ENCODE peak calls at places on chromosomes 1 and 21, in four cellular contexts. Q is PC-9, I is lower leg skin, Z is Panc1. G is an unnamed sample.

GRCh38 chr1:212630159-212630900 is 21.8 kb downstream of the ATF3 start:
- DNase-seq in Q (peak), Z (no peak), I (peak), G (peak)

GRCh38 chr1:11961230-11961629 is 19.0 kb upstream of the MFN2 start:
- DNase-seq in Q (no peak), I (no peak), Z (no peak), G (no peak)

GRCh38 chr1:231512147-231512698 is 16.2 kb upstream of the TSNAX start:
- DNase-seq in I (no peak), Z (peak), Q (peak), G (no peak)

GRCh38 chr1:11339346-11340247 is 66.6 kb downstream of the UBIAD1 start:
- DNase-seq in I (no peak), Q (peak), Z (no peak), G (peak)

GRCh38 chr1:174040387-174040786 is 18.2 kb upstream of the RC3H1 start:
- DNase-seq in Z (peak), Q (peak), I (no peak), G (peak)

GRCh38 chr1:5501206-5501980 is 490.8 kb downstream of the NPHP4 start:
- DNase-seq in Q (no peak), I (no peak), Z (no peak), G (no peak)

GRCh38 chr1:157580179-157580827 is 17.6 kb downstream of the FCRL4 start:
- DNase-seq in Z (peak), Q (peak), I (no peak), G (no peak)

GRCh38 chr1:192879416-192879815 is 70.6 kb downstream of the RGS2 start:
- DNase-seq in I (no peak), Q (no peak), Z (no peak), G (no peak)

GRCh38 chr1:19426294-19427086 is 58.8 kb downstream of the CAPZB start:
- DNase-seq in Q (no peak), I (peak), Z (no peak), G (no peak)

GRCh38 chr1:3628445-3628844 is 3.6 kb downstream of the TPRG1L start:
- DNase-seq in I (no peak), Q (no peak), Z (no peak), G (no peak)

GRCh38 chr1:110647254-110647891 is 27.4 kb downstream of the KCNA3 start:
- DNase-seq in Z (no peak), Q (no peak), I (no peak), G (no peak)

GRCh38 chr21:35303085-35303484 is 254.0 kb upstream of the RUNX1 start:
- DNase-seq in Z (peak), I (no peak), Q (peak), G (no peak)

GRCh38 chr21:26982767-26983166 is 15.9 kb upstream of the ADAMTS5 start:
- DNase-seq in I (no peak), Z (no peak), Q (no peak), G (no peak)

GRCh38 chr1:230507671-230508407 is 81.7 kb upstream of the PGBD5 start:
- DNase-seq in Q (no peak), Z (no peak), I (no peak), G (no peak)

GRCh38 chr1:23548704-23549143 is 10.6 kb downstream of the ID3 start:
- DNase-seq in I (peak), Q (no peak), Z (no peak), G (no peak)

GRCh38 chr1:154843913-154844681 is 26.0 kb downstream of the KCNN3 start:
- DNase-seq in Z (no peak), I (no peak), Q (peak), G (peak)

GRCh38 chr1:224632381-224632871 is 16.3 kb downstream of the CNIH3 start:
- DNase-seq in Q (no peak), Z (no peak), I (no peak), G (no peak)

GRCh38 chr21:42677339-42678117 is 24.1 kb downstream of the PDE9A start:
- DNase-seq in I (no peak), Q (no peak), Z (no peak), G (no peak)

GRCh38 chr1:5324903-5325302 is 667.3 kb downstream of the NPHP4 start:
- DNase-seq in I (no peak), Z (no peak), Q (no peak), G (no peak)

GRCh38 chr1:9865745-9866144 is 42.0 kb upstream of the CLSTN1 start:
- DNase-seq in Z (no peak), Q (no peak), I (no peak), G (no peak)

GRCh38 chr1:203743101-203743501 is 21.9 kb upstream of the LAX1 start:
- DNase-seq in Q (no peak), I (no peak), Z (no peak), G (no peak)

GRCh38 chr21:17139696-17140095 is 373.1 kb upstream of the CXADR start:
- DNase-seq in I (no peak), Z (no peak), Q (no peak), G (no peak)

GRCh38 chr1:173862769-173863223 is 5.0 kb downstream of the GAS5 start:
- DNase-seq in I (no peak), Q (no peak), Z (no peak), G (no peak)

GRCh38 chr1:225710804-225711203 is 57.9 kb upstream of the ENAH start:
- DNase-seq in I (peak), Z (no peak), Q (no peak), G (no peak)

GRCh38 chr1:3264456-3264855 is 190.0 kb upstream of the ARHGEF16 start:
- DNase-seq in Q (no peak), Z (no peak), I (no peak), G (no peak)

GRCh38 chr21:45939521-45940045 is 42.0 kb upstream of the COL6A1 start:
- DNase-seq in Z (no peak), Q (no peak), I (no peak), G (no peak)

GRCh38 chr1:37501661-37502060 is 12.9 kb downstream of the MEAF6 start:
- DNase-seq in I (peak), Z (no peak), Q (no peak), G (no peak)

GRCh38 chr1:90391116-90391515 is 326.0 kb downstream of the BARHL2 start:
- DNase-seq in Z (no peak), Q (no peak), I (no peak), G (no peak)

GRCh38 chr1:181135815-181136737 is 47.6 kb downstream of the IER5 start:
- DNase-seq in Z (peak), Q (peak), I (no peak), G (no peak)

GRCh38 chr1:155072531-155073289 is 5.9 kb upstream of the EFNA3 start:
- DNase-seq in Z (no peak), I (no peak), Q (no peak), G (no peak)

GRCh38 chr1:153030895-153031294 is at the start of gene SPRR1B:
- DNase-seq in Q (peak), I (no peak), Z (no peak), G (no peak)

GRCh38 chr1:209335090-209335692 is 248.3 kb upstream of the CAMK1G start:
- DNase-seq in Z (peak), Q (peak), I (no peak), G (no peak)

GRCh38 chr1:248753715-248754280 is 1.8 kb downstream of the LYPD8 start:
- DNase-seq in I (no peak), Z (no peak), Q (no peak), G (no peak)

GRCh38 chr1:23191199-23191598 is 22.5 kb upstream of the LUZP1 start:
- DNase-seq in I (no peak), Z (no peak), Q (no peak), G (no peak)

GRCh38 chr21:33901421-33902288 is 13.9 kb downstream of the ATP5PO start:
- DNase-seq in Z (no peak), I (peak), Q (no peak), G (peak)
- TF ChIP-seq CTCF in Z (peak), I (no peak), Q (peak), G (peak)

GRCh38 chr21:38236232-38236631 is 20.6 kb upstream of the KCNJ15 start:
- DNase-seq in I (no peak), Q (no peak), Z (no peak), G (no peak)
- TF ChIP-seq CTCF in I (no peak), Q (no peak), Z (no peak), G (no peak)

DNA sequence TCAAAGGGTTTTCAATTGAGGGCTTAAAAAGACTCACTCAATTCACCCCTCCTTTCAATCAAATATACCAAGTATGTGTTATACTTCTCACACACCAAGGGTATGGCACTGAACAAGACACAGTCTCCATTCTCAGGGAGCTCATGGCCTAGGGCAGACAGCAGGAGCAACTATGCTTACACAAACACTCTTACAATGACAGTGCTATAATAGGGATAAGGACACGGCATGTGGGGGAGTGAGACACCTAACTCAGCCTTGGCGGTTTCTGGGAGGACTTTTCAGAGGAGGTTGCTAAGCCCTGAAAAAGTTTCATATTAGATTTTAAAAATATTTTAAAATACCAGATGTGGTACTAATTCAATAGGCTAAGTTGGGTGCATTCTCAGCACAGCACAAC is 22.7 kb upstream of the SYT6 start:
- DNase-seq in I (no peak), Q (no peak), Z (no peak), G (no peak)
- TF ChIP-seq CTCF in I (no peak), Q (no peak), Z (no peak), G (no peak)

GRCh38 chr1:61869691-61870109 is 127.4 kb downstream of the PATJ start:
- DNase-seq in I (no peak), Q (no peak), Z (no peak), G (no peak)

GRCh38 chr1:61864501-61864900 is 122.2 kb downstream of the PATJ start:
- DNase-seq in Z (no peak), I (no peak), Q (no peak), G (no peak)

GRCh38 chr1:61865646-61866220 is 123.5 kb downstream of the PATJ start:
- DNase-seq in Q (no peak), Z (no peak), I (no peak), G (no peak)
- TF ChIP-seq CTCF in Q (no peak), Z (no peak), I (no peak), G (no peak)

GRCh38 chr1:221011145-221011544 is 131.9 kb downstream of the HLX start:
- DNase-seq in Q (no peak), Z (no peak), I (no peak), G (no peak)

GRCh38 chr1:221016757-221017156 is 137.5 kb downstream of the HLX start:
- DNase-seq in Q (no peak), I (no peak), Z (no peak), G (no peak)

GRCh38 chr1:221015159-221015558 is 135.9 kb downstream of the HLX start:
- DNase-seq in Z (no peak), I (no peak), Q (no peak), G (no peak)

GRCh38 chr1:221013691-221014293 is 134.5 kb downstream of the HLX start:
- DNase-seq in Q (no peak), Z (no peak), I (no peak), G (no peak)

GRCh38 chr1:221012087-221012486 is 132.8 kb downstream of the HLX start:
- DNase-seq in Q (no peak), I (no peak), Z (no peak), G (no peak)
- TF ChIP-seq CTCF in Q (no peak), I (no peak), Z (no peak), G (no peak)

GRCh38 chr1:161176468-161177111 is 717 bp downstream of the B4GALT3 start:
- DNase-seq in Q (no peak), Z (no peak), I (no peak), G (no peak)
- TF ChIP-seq CTCF in Q (no peak), Z (no peak), I (no peak), G (no peak)

GRCh38 chr1:182351790-182352364 is 39.7 kb downstream of the GLUL start:
- DNase-seq in I (peak), Z (no peak), Q (no peak), G (peak)
- TF ChIP-seq CTCF in I (no peak), Z (no peak), Q (no peak), G (no peak)

GRCh38 chr1:150995896-150996295 is 10.8 kb downstream of the MINDY1 start:
- DNase-seq in Z (no peak), Q (no peak), I (peak), G (no peak)
- TF ChIP-seq CTCF in Z (peak), Q (peak), I (peak), G (peak)

G was measured in gastrocnemius medialis.